ENCODE peak calls at places on chromosome 2, in seven cellular contexts. P is kidney; U is myocyte; W is substantia nigra; Q is stimulated activated CD8-positive, alpha-beta memory T cell treated with anti-CD3 and anti-CD28 coated beads, Interleukin-2, amount 100 ng/mL, for 48 hours; Y is endodermal cell; L is KG1. M is an unnamed sample.

GRCh38 chr2:218393750-218394290 is 5.8 kb upstream of the CTDSP1 start:
- DNase-seq in P (no peak), U (no peak), W (no peak), Q (no peak), Y (peak), L (no peak), M (no peak)

GRCh38 chr2:152468832-152469692 is 134.1 kb downstream of the FMNL2 start:
- DNase-seq in P (no peak), U (peak), W (no peak), Q (no peak), Y (peak), L (peak), M (no peak)

GRCh38 chr2:3479430-3480320 is 39.7 kb downstream of the ADI1 start:
- DNase-seq in P (no peak), U (no peak), W (no peak), Q (no peak), Y (no peak), L (no peak), M (no peak)

GRCh38 chr2:189783451-189783926 is 650 bp downstream of the ORMDL1 start:
- DNase-seq in P (no peak), U (peak), W (no peak), Q (no peak), Y (no peak), L (no peak), M (no peak)

GRCh38 chr2:60053791-60054190 is 499.7 kb downstream of the BCL11A start:
- DNase-seq in P (no peak), U (no peak), W (no peak), Q (no peak), Y (no peak), L (no peak), M (no peak)

GRCh38 chr2:203579730-203580129 is 44.6 kb upstream of the RAPH1 start:
- DNase-seq in P (no peak), U (no peak), W (no peak), Q (no peak), Y (peak), L (no peak), M (no peak)

GRCh38 chr2:217909156-217909820 is 93.5 kb downstream of the TNS1 start:
- DNase-seq in P (no peak), U (no peak), W (no peak), Q (no peak), Y (peak), L (no peak), M (no peak)

GRCh38 chr2:39523308-39524044 is 86.4 kb upstream of the MAP4K3 start:
- DNase-seq in P (no peak), U (peak), W (no peak), Q (no peak), Y (no peak), L (no peak), M (no peak)

M was measured in activated CD8-positive, alpha-beta memory T cell treated with anti-CD3 and anti-CD28 coated beads for 1 hour.